ENCODE peak calls at places on chromosomes 5 and 9, in six cellular contexts. H is stimulated activated CD8-positive, alpha-beta memory T cell treated with anti-CD3 and anti-CD28 coated beads, Interleukin-7, amount 100 ng/mL, for 24 hours; K is AG09319; I is suprapubic skin; W is left lobe of liver; A is tibial nerve. U is an unnamed sample.

GRCh38 chr9:132078369-132079356 is 1.0 kb downstream of the MED27 start:
- DNase-seq in W (no peak), H (no peak), I (no peak), K (no peak), A (peak; percentile 17), U (peak; percentile 51)

GRCh38 chr9:7117676-7118561 is 360.1 kb downstream of the KDM4C start:
- DNase-seq in A (no peak), I (no peak), H (no peak), W (no peak), K (peak; percentile 54), U (no peak)

GRCh38 chr5:45042283-45042682 is 233.5 kb downstream of the MRPS30 start:
- DNase-seq in I (no peak), K (no peak), W (no peak), H (no peak), A (no peak), U (no peak)

GRCh38 chr5:10975915-10976314 is 214.9 kb upstream of the DAP start:
- DNase-seq in K (no peak), A (no peak), W (no peak), I (no peak), H (no peak), U (no peak)

GRCh38 chr9:96219615-96220257 is 82.2 kb downstream of the HSD17B3 start:
- DNase-seq in H (peak; percentile 14), W (no peak), A (no peak), I (peak; percentile 77), K (no peak), U (no peak)

GRCh38 chr5:142324377-142324870 is 397 bp downstream of the SPRY4 start:
- DNase-seq in K (no peak), W (no peak), A (no peak), H (no peak), I (peak; percentile 74), U (no peak)

GRCh38 chr9:125732562-125732961 is 14.6 kb upstream of the PBX3 start:
- DNase-seq in W (no peak), K (no peak), H (no peak), A (no peak), I (no peak), U (no peak)

GRCh38 chr9:89478821-89479668 is 18.9 kb downstream of the SEMA4D start:
- DNase-seq in K (no peak), W (peak; percentile 16), A (no peak), I (no peak), H (no peak), U (no peak)

GRCh38 chr5:148214665-148215064 is 11.8 kb downstream of the SPINK6 start:
- DNase-seq in K (no peak), A (peak; percentile 7), W (no peak), H (no peak), I (no peak), U (no peak)

GRCh38 chr9:133189826-133190225 is 19.2 kb downstream of the OBP2B start:
- DNase-seq in K (no peak), I (peak; percentile 35), A (no peak), H (no peak), W (no peak), U (no peak)

GRCh38 chr5:84382363-84383295 is 2.1 kb downstream of the EDIL3 start:
- DNase-seq in A (peak; percentile 19), K (no peak), H (no peak), W (no peak), I (peak; percentile 56), U (no peak)

GRCh38 chr5:39256472-39256871 is 37.1 kb upstream of the FYB1 start:
- DNase-seq in H (no peak), I (no peak), W (no peak), K (peak; percentile 19), A (no peak), U (no peak)

GRCh38 chr9:134629061-134629585 is 12.5 kb upstream of the COL5A1 start:
- DNase-seq in H (no peak), W (no peak), I (peak; percentile 24), K (no peak), A (no peak), U (no peak)

GRCh38 chr5:34411470-34412346 is 244.4 kb upstream of the RAI14 start:
- DNase-seq in A (no peak), K (no peak), W (no peak), H (no peak), I (no peak), U (no peak)

GRCh38 chr5:14341571-14342225 is 198.6 kb downstream of the TRIO start:
- DNase-seq in K (no peak), A (no peak), W (no peak), H (no peak), I (no peak), U (no peak)

GRCh38 chr5:1139806-1140187 is 27.9 kb upstream of the SLC12A7 start:
- DNase-seq in A (no peak), H (no peak), I (no peak), W (no peak), K (no peak), U (no peak)

GRCh38 chr9:14221558-14221957 is 92.4 kb downstream of the NFIB start:
- DNase-seq in W (no peak), A (no peak), H (no peak), K (no peak), I (no peak), U (no peak)

GRCh38 chr5:16930487-16930886 is 5.6 kb downstream of the MYO10 start:
- DNase-seq in H (no peak), K (no peak), W (no peak), A (no peak), I (no peak), U (no peak)

GRCh38 chr5:149114403-149115312 is 26.6 kb upstream of the ABLIM3 start:
- DNase-seq in W (peak; percentile 55), K (peak; percentile 61), I (no peak), H (no peak), A (peak; percentile 67), U (no peak)

GRCh38 chr5:102453716-102454115 is 45.1 kb downstream of the SLCO6A1 start:
- DNase-seq in A (no peak), H (no peak), I (no peak), W (no peak), K (no peak), U (no peak)

GRCh38 chr9:128077847-128078503 is 9.9 kb downstream of the SLC25A25 start:
- DNase-seq in A (no peak), K (no peak), H (no peak), W (no peak), I (no peak), U (no peak)

U was measured in omental fat pad.